ENCODE peak calls at places on chromosomes 4 and X, in nine cellular contexts. A, V, H, B, R, J, U, C and T are unnamed samples.

GRCh38 chr4:114272226-114272625 is 292.8 kb upstream of the ARSJ start:
- DNase-seq in A (peak; percentile 97), V (peak; percentile 3), H (no peak), B (peak; percentile 88), R (no peak), J (no peak), U (no peak), C (no peak), T (peak; percentile 85)

GRCh38 chrX:3268804-3269203 is 77.6 kb downstream of the MXRA5 start:
- DNase-seq in A (no peak), V (no peak), H (no peak), B (peak; percentile 55), R (no peak), J (no peak), U (no peak), C (no peak), T (no peak)

GRCh38 chr4:102824398-102824797 is 3.0 kb downstream of the UBE2D3 start:
- DNase-seq in A (no peak), V (no peak), H (no peak), B (no peak), R (no peak), J (no peak), U (no peak), C (no peak), T (no peak)

GRCh38 chr4:4867745-4868505 is 8.5 kb downstream of the MSX1 start:
- DNase-seq in A (no peak), V (no peak), H (no peak), B (no peak), R (no peak), J (no peak), U (no peak), C (no peak), T (no peak)

GRCh38 chr4:178138491-178138890 is 696.3 kb upstream of the AGA start:
- DNase-seq in A (no peak), V (no peak), H (no peak), B (no peak), R (no peak), J (no peak), U (no peak), C (no peak), T (no peak)

GRCh38 chr4:158673633-158674032 is 1.5 kb downstream of the ETFDH start:
- DNase-seq in A (no peak), V (no peak), H (no peak), B (no peak), R (no peak), J (no peak), U (no peak), C (no peak), T (no peak)

GRCh38 chr4:53478671-53479456 is 101.4 kb downstream of the FIP1L1 start:
- DNase-seq in A (peak; percentile 91), V (no peak), H (no peak), B (peak; percentile 69), R (no peak), J (no peak), U (no peak), C (no peak), T (no peak)

GRCh38 chr4:112099701-112100289 is 45.5 kb upstream of the FAM241A start:
- DNase-seq in A (peak; percentile 45), V (peak; percentile 5), H (peak; percentile 51), B (peak; percentile 39), R (no peak), J (peak; percentile 68), U (no peak), C (peak; percentile 39), T (no peak)

GRCh38 chr4:102316585-102316984 is 28.7 kb downstream of the SLC39A8 start:
- DNase-seq in A (no peak), V (no peak), H (no peak), B (no peak), R (no peak), J (no peak), U (no peak), C (no peak), T (no peak)

GRCh38 chr4:155353923-155354540 is 22.7 kb downstream of the MAP9 start:
- DNase-seq in A (peak; percentile 28), V (no peak), H (peak; percentile 59), B (peak; percentile 47), R (no peak), J (peak; percentile 79), U (peak; percentile 79), C (peak; percentile 3), T (peak; percentile 26)

GRCh38 chr4:82833696-82834313 is 35.2 kb upstream of the SCD5 start:
- DNase-seq in A (peak; percentile 57), V (peak; percentile 36), H (no peak), B (peak; percentile 86), R (no peak), J (no peak), U (no peak), C (no peak), T (peak; percentile 44)

GRCh38 chr4:103008875-103009729 is 10.4 kb downstream of the SLC9B1 start:
- DNase-seq in A (peak; percentile 57), V (no peak), H (peak; percentile 72), B (peak; percentile 64), R (no peak), J (peak; percentile 78), U (no peak), C (peak; percentile 41), T (peak; percentile 57)

GRCh38 chr4:119537586-119537985 is 91.0 kb downstream of the PDE5A start:
- DNase-seq in A (no peak), V (no peak), H (no peak), B (no peak), R (no peak), J (no peak), U (no peak), C (no peak), T (no peak)

GRCh38 chr4:34720563-34720962 is 1523.8 kb downstream of the ARAP2 start:
- DNase-seq in A (peak; percentile 13), V (peak; percentile 2), H (peak; percentile 47), B (peak; percentile 41), R (no peak), J (peak; percentile 67), U (no peak), C (peak; percentile 4), T (peak; percentile 10)

GRCh38 chrX:79270401-79270800 is 96.7 kb downstream of the ITM2A start:
- DNase-seq in A (no peak), V (no peak), H (peak; percentile 80), B (no peak), R (no peak), J (peak; percentile 46), U (no peak), C (no peak), T (no peak)

GRCh38 chrX:112696506-112696905 is 16.8 kb upstream of the LHFPL1 start:
- DNase-seq in A (no peak), V (no peak), H (no peak), B (no peak), R (no peak), J (no peak), U (no peak), C (no peak), T (no peak)

GRCh38 chr4:131207589-131207988 is 1941.5 kb upstream of the PCDH10 start:
- DNase-seq in A (no peak), V (no peak), H (no peak), B (no peak), R (no peak), J (no peak), U (no peak), C (no peak), T (no peak)

GRCh38 chr4:5066101-5066500 is 14.8 kb downstream of the STK32B start:
- DNase-seq in A (no peak), V (no peak), H (no peak), B (no peak), R (no peak), J (no peak), U (no peak), C (no peak), T (no peak)

GRCh38 chrX:72358313-72358712 is 52.6 kb upstream of the CITED1 start:
- DNase-seq in A (no peak), V (peak; percentile 13), H (no peak), B (peak; percentile 73), R (no peak), J (no peak), U (no peak), C (no peak), T (no peak)

GRCh38 chr4:69322055-69322454 is 41.8 kb downstream of the UGT2B28 start:
- DNase-seq in A (no peak), V (no peak), H (peak; percentile 65), B (peak; percentile 46), R (no peak), J (no peak), U (no peak), C (no peak), T (peak; percentile 1)

GRCh38 chrX:152313529-152314302 is 137.4 kb downstream of the GABRA3 start:
- DNase-seq in A (no peak), V (no peak), H (peak; percentile 51), B (peak; percentile 32), R (no peak), J (no peak), U (no peak), C (no peak), T (no peak)

GRCh38 chr4:108502366-108502765 is 118.0 kb upstream of the RPL34 start:
- DNase-seq in A (no peak), V (no peak), H (no peak), B (no peak), R (no peak), J (no peak), U (no peak), C (no peak), T (no peak)

GRCh38 chr4:8130346-8131066 is 28.1 kb downstream of the ABLIM2 start:
- DNase-seq in A (no peak), V (no peak), H (no peak), B (no peak), R (no peak), J (no peak), U (no peak), C (no peak), T (no peak)

GRCh38 chr4:174933083-174933482 is 14.9 kb downstream of the ADAM29 start:
- DNase-seq in A (no peak), V (no peak), H (no peak), B (no peak), R (no peak), J (no peak), U (no peak), C (no peak), T (no peak)